ENCODE peak calls at places on chromosomes 3 and 15, in six cellular contexts. One of them, this sample, is unnamed. For H3K4me1, the result is how much of the 10 kb centered on the place peaks cover.

GRCh38 chr3:143835312-143835711 is 13.0 kb downstream of the SLC9A9 start:
- DNase-seq in kidney: no peak
- DNase-seq in neuronal stem cell: no peak
- DNase-seq in MM.1S: no peak
- DNase-seq in GM23248: no peak
- DNase-seq in astrocyte: no peak
- DNase-seq in this sample: no peak

GRCh38 chr3:39090922-39091321 is 16.5 kb downstream of the GORASP1 start:
- DNase-seq in GM23248: no peak
- DNase-seq in astrocyte: peak
- DNase-seq in MM.1S: peak
- DNase-seq in kidney: no peak
- DNase-seq in neuronal stem cell: no peak
- DNase-seq in this sample: no peak

GRCh38 chr3:55000546-55000945 is 72.7 kb upstream of the LRTM1 start:
- DNase-seq in GM23248: peak
- DNase-seq in neuronal stem cell: no peak
- DNase-seq in MM.1S: no peak
- DNase-seq in astrocyte: peak
- DNase-seq in kidney: no peak
- DNase-seq in this sample: peak

GRCh38 chr3:39577541-39577940 is 110.1 kb downstream of the MOBP start:
- DNase-seq in astrocyte: no peak
- DNase-seq in kidney: no peak
- DNase-seq in neuronal stem cell: peak
- DNase-seq in MM.1S: no peak
- DNase-seq in GM23248: no peak
- DNase-seq in this sample: no peak

GRCh38 chr3:162569314-162569713 is 1072.7 kb downstream of the OTOL1 start:
- DNase-seq in neuronal stem cell: no peak
- DNase-seq in MM.1S: no peak
- DNase-seq in kidney: no peak
- DNase-seq in astrocyte: no peak
- DNase-seq in GM23248: no peak
- DNase-seq in this sample: no peak

GRCh38 chr3:140601881-140602280 is 76.0 kb upstream of the TRIM42 start:
- DNase-seq in GM23248: no peak
- DNase-seq in kidney: no peak
- DNase-seq in MM.1S: no peak
- DNase-seq in neuronal stem cell: no peak
- DNase-seq in astrocyte: no peak
- DNase-seq in this sample: no peak

GRCh38 chr3:46228259-46229222 is 13.7 kb upstream of the CCR3 start:
- DNase-seq in MM.1S: no peak
- DNase-seq in kidney: no peak
- DNase-seq in neuronal stem cell: no peak
- DNase-seq in GM23248: peak
- DNase-seq in astrocyte: peak
- DNase-seq in this sample: peak

GRCh38 chr15:57237676-57238075 is 138.6 kb upstream of the CGNL1 start:
- DNase-seq in MM.1S: no peak
- DNase-seq in kidney: no peak
- DNase-seq in astrocyte: no peak
- DNase-seq in GM23248: no peak
- DNase-seq in neuronal stem cell: no peak
- DNase-seq in this sample: no peak

GRCh38 chr15:94743668-94744067 is 512.3 kb downstream of the MCTP2 start:
- DNase-seq in kidney: no peak
- DNase-seq in MM.1S: no peak
- DNase-seq in neuronal stem cell: no peak
- DNase-seq in astrocyte: no peak
- DNase-seq in GM23248: no peak
- DNase-seq in this sample: no peak

GRCh38 chr3:135807879-135808278 is 157.6 kb upstream of the PPP2R3A start:
- DNase-seq in MM.1S: no peak
- DNase-seq in astrocyte: no peak
- DNase-seq in GM23248: no peak
- DNase-seq in kidney: no peak
- DNase-seq in neuronal stem cell: no peak
- DNase-seq in this sample: no peak

GRCh38 chr3:25536668-25537331 is 108.7 kb downstream of the RARB start:
- DNase-seq in GM23248: no peak
- DNase-seq in MM.1S: no peak
- DNase-seq in astrocyte: no peak
- DNase-seq in neuronal stem cell: no peak
- DNase-seq in kidney: no peak
- DNase-seq in this sample: no peak
- H3K4me1 ChIP-seq in GM23248: under half
- H3K4me1 ChIP-seq in MM.1S: under half
- H3K4me1 ChIP-seq in astrocyte: under half
- H3K4me1 ChIP-seq in neuronal stem cell: under half
- H3K4me1 ChIP-seq in kidney: under half
- H3K4me1 ChIP-seq in this sample: under half

GRCh38 chr3:57076422-57076951 is 16.0 kb downstream of the SPATA12 start:
- DNase-seq in neuronal stem cell: no peak
- DNase-seq in astrocyte: no peak
- DNase-seq in MM.1S: no peak
- DNase-seq in kidney: no peak
- DNase-seq in GM23248: no peak
- DNase-seq in this sample: no peak

GRCh38 chr3:57080171-57080570 is 19.7 kb downstream of the SPATA12 start:
- DNase-seq in MM.1S: no peak
- DNase-seq in kidney: peak
- DNase-seq in astrocyte: no peak
- DNase-seq in neuronal stem cell: no peak
- DNase-seq in GM23248: no peak
- DNase-seq in this sample: no peak

GRCh38 chr3:57078366-57079220 is 18.1 kb downstream of the SPATA12 start:
- DNase-seq in MM.1S: no peak
- DNase-seq in astrocyte: peak
- DNase-seq in GM23248: peak
- DNase-seq in kidney: peak
- DNase-seq in neuronal stem cell: no peak
- DNase-seq in this sample: peak

GRCh38 chr3:57079221-57079831 is 18.9 kb downstream of the SPATA12 start:
- DNase-seq in kidney: peak
- DNase-seq in GM23248: peak
- DNase-seq in MM.1S: no peak
- DNase-seq in neuronal stem cell: peak
- DNase-seq in astrocyte: no peak
- DNase-seq in this sample: peak

GRCh38 chr3:57077630-57078365 is 17.3 kb downstream of the SPATA12 start:
- DNase-seq in neuronal stem cell: no peak
- DNase-seq in MM.1S: no peak
- DNase-seq in GM23248: no peak
- DNase-seq in astrocyte: no peak
- DNase-seq in kidney: peak
- DNase-seq in this sample: no peak
- H3K4me3 ChIP-seq in neuronal stem cell: peak
- H3K4me3 ChIP-seq in MM.1S: no peak
- H3K4me3 ChIP-seq in GM23248: peak
- H3K4me3 ChIP-seq in astrocyte: peak
- H3K4me3 ChIP-seq in kidney: peak
- H3K4me3 ChIP-seq in this sample: peak

DNA sequence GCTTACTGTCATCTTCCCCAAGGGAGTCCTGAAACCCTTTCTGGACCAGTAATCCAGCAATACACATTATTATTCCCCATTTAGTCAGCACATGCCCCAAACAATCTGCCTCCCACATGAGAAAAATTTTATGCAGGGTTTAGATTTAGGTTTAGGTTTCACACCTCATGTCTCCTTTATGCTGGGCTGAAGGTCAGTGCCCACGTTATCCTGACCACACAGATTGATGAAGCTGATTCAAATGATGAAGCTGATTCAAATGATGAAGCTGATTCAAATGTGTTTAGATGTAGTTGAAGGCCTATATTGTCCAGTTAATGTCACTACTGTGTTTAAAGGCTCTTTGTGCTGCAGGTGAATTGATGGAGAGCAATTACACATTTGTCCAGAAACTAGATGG is 18.1 kb upstream of the ZBED2 start:
- DNase-seq in GM23248: no peak
- DNase-seq in astrocyte: no peak
- DNase-seq in neuronal stem cell: no peak
- DNase-seq in MM.1S: no peak
- DNase-seq in kidney: no peak
- DNase-seq in this sample: no peak
- H3K9ac ChIP-seq in GM23248: no peak
- H3K9ac ChIP-seq in astrocyte: no peak
- H3K9ac ChIP-seq in neuronal stem cell: no peak
- H3K9ac ChIP-seq in MM.1S: no peak
- H3K9ac ChIP-seq in kidney: no peak
- H3K9ac ChIP-seq in this sample: no peak

GRCh38 chr3:172549144-172549543 is 25.9 kb upstream of the TNFSF10 start:
- DNase-seq in MM.1S: no peak
- DNase-seq in kidney: no peak
- DNase-seq in neuronal stem cell: no peak
- DNase-seq in GM23248: no peak
- DNase-seq in astrocyte: peak
- DNase-seq in this sample: no peak

GRCh38 chr3:172546628-172547214 is 23.5 kb upstream of the TNFSF10 start:
- DNase-seq in MM.1S: peak
- DNase-seq in astrocyte: no peak
- DNase-seq in neuronal stem cell: no peak
- DNase-seq in GM23248: no peak
- DNase-seq in kidney: no peak
- DNase-seq in this sample: peak

GRCh38 chr3:172546105-172546504 is 22.9 kb upstream of the TNFSF10 start:
- DNase-seq in astrocyte: no peak
- DNase-seq in MM.1S: no peak
- DNase-seq in neuronal stem cell: no peak
- DNase-seq in GM23248: no peak
- DNase-seq in kidney: no peak
- DNase-seq in this sample: no peak

GRCh38 chr3:172553526-172554252 is 30.5 kb upstream of the TNFSF10 start:
- DNase-seq in kidney: no peak
- DNase-seq in MM.1S: no peak
- DNase-seq in astrocyte: no peak
- DNase-seq in neuronal stem cell: no peak
- DNase-seq in GM23248: no peak
- DNase-seq in this sample: no peak

GRCh38 chr3:172550347-172550943 is 27.2 kb upstream of the TNFSF10 start:
- DNase-seq in MM.1S: no peak
- DNase-seq in astrocyte: peak
- DNase-seq in neuronal stem cell: no peak
- DNase-seq in kidney: no peak
- DNase-seq in GM23248: peak
- DNase-seq in this sample: peak
- H3K4me1 ChIP-seq in MM.1S: under half
- H3K4me1 ChIP-seq in astrocyte: under half
- H3K4me1 ChIP-seq in neuronal stem cell: under half
- H3K4me1 ChIP-seq in kidney: under half
- H3K4me1 ChIP-seq in GM23248: under half
- H3K4me1 ChIP-seq in this sample: under half

This sample was measured in adipocyte.